ENCODE peak calls at places on chromosomes 3 and 15, in ten cellular contexts. One of them, this sample, is unnamed.

GRCh38 chr3:2303567-2303966 is 204.9 kb downstream of the CNTN4 start:
- DNase-seq in suprapubic skin: no peak
- DNase-seq in sigmoid colon: no peak
- DNase-seq in GM12891: peak; percentile 1
- DNase-seq in esophagus muscularis mucosa: no peak
- DNase-seq in K562: peak; percentile 10
- DNase-seq in GM12892: no peak
- DNase-seq in GM23338: peak; percentile 70
- DNase-seq in breast epithelium: no peak
- DNase-seq in transverse colon: no peak
- DNase-seq in this sample: no peak

GRCh38 chr3:154334973-154335420 is 10.7 kb upstream of the DHX36 start:
- DNase-seq in K562: peak; percentile 32
- DNase-seq in breast epithelium: no peak
- DNase-seq in transverse colon: no peak
- DNase-seq in GM12892: no peak
- DNase-seq in GM12891: no peak
- DNase-seq in esophagus muscularis mucosa: no peak
- DNase-seq in suprapubic skin: no peak
- DNase-seq in GM23338: peak; percentile 69
- DNase-seq in sigmoid colon: no peak
- DNase-seq in this sample: no peak

GRCh38 chr15:63072809-63073277 is 30.3 kb downstream of the TPM1 start:
- DNase-seq in sigmoid colon: no peak
- DNase-seq in suprapubic skin: no peak
- DNase-seq in GM23338: no peak
- DNase-seq in K562: no peak
- DNase-seq in GM12892: no peak
- DNase-seq in esophagus muscularis mucosa: no peak
- DNase-seq in GM12891: no peak
- DNase-seq in breast epithelium: no peak
- DNase-seq in transverse colon: no peak
- DNase-seq in this sample: no peak

GRCh38 chr15:83671603-83672002 is 17.7 kb downstream of the ADAMTSL3 start:
- DNase-seq in sigmoid colon: no peak
- DNase-seq in K562: no peak
- DNase-seq in GM12892: no peak
- DNase-seq in suprapubic skin: no peak
- DNase-seq in GM12891: no peak
- DNase-seq in esophagus muscularis mucosa: no peak
- DNase-seq in breast epithelium: no peak
- DNase-seq in GM23338: no peak
- DNase-seq in transverse colon: no peak
- DNase-seq in this sample: no peak

GRCh38 chr15:101568304-101568703 is 78.8 kb upstream of the PCSK6 start:
- DNase-seq in transverse colon: no peak
- DNase-seq in GM12891: no peak
- DNase-seq in esophagus muscularis mucosa: no peak
- DNase-seq in breast epithelium: no peak
- DNase-seq in GM23338: no peak
- DNase-seq in sigmoid colon: no peak
- DNase-seq in K562: no peak
- DNase-seq in GM12892: no peak
- DNase-seq in suprapubic skin: no peak
- DNase-seq in this sample: no peak

GRCh38 chr15:92810418-92811138 is 89.5 kb upstream of the CHD2 start:
- DNase-seq in esophagus muscularis mucosa: no peak
- DNase-seq in GM12891: no peak
- DNase-seq in sigmoid colon: peak; percentile 84
- DNase-seq in suprapubic skin: peak; percentile 77
- DNase-seq in GM23338: peak; percentile 63
- DNase-seq in K562: peak; percentile 87
- DNase-seq in transverse colon: peak; percentile 76
- DNase-seq in GM12892: no peak
- DNase-seq in breast epithelium: peak; percentile 69
- DNase-seq in this sample: no peak

GRCh38 chr3:77259701-77260100 is 219.8 kb downstream of the ROBO2 start:
- DNase-seq in transverse colon: peak; percentile 21
- DNase-seq in esophagus muscularis mucosa: no peak
- DNase-seq in suprapubic skin: no peak
- DNase-seq in GM12891: no peak
- DNase-seq in GM12892: no peak
- DNase-seq in K562: no peak
- DNase-seq in breast epithelium: no peak
- DNase-seq in sigmoid colon: no peak
- DNase-seq in GM23338: no peak
- DNase-seq in this sample: no peak

GRCh38 chr3:134355416-134355815 is 18.8 kb downstream of the AMOTL2 start:
- DNase-seq in GM12892: no peak
- DNase-seq in breast epithelium: no peak
- DNase-seq in transverse colon: no peak
- DNase-seq in K562: no peak
- DNase-seq in GM23338: no peak
- DNase-seq in sigmoid colon: peak; percentile 15
- DNase-seq in suprapubic skin: no peak
- DNase-seq in GM12891: no peak
- DNase-seq in esophagus muscularis mucosa: no peak
- DNase-seq in this sample: no peak

GRCh38 chr3:63662500-63662899 is 10.0 kb downstream of the SNTN start:
- DNase-seq in suprapubic skin: no peak
- DNase-seq in GM12891: no peak
- DNase-seq in K562: peak; percentile 2
- DNase-seq in esophagus muscularis mucosa: no peak
- DNase-seq in transverse colon: peak; percentile 9
- DNase-seq in sigmoid colon: no peak
- DNase-seq in GM12892: no peak
- DNase-seq in breast epithelium: no peak
- DNase-seq in GM23338: peak; percentile 66
- DNase-seq in this sample: no peak

GRCh38 chr15:68991723-68992122 is 22.8 kb upstream of the NOX5 start:
- DNase-seq in suprapubic skin: no peak
- DNase-seq in GM12892: no peak
- DNase-seq in GM23338: no peak
- DNase-seq in K562: peak; percentile 95
- DNase-seq in breast epithelium: no peak
- DNase-seq in GM12891: no peak
- DNase-seq in esophagus muscularis mucosa: peak; percentile 82
- DNase-seq in transverse colon: no peak
- DNase-seq in sigmoid colon: no peak
- DNase-seq in this sample: no peak

GRCh38 chr15:90035835-90036220 is 34.7 kb downstream of the ZNF710 start:
- DNase-seq in breast epithelium: no peak
- DNase-seq in GM12891: no peak
- DNase-seq in esophagus muscularis mucosa: no peak
- DNase-seq in GM23338: no peak
- DNase-seq in sigmoid colon: peak; percentile 67
- DNase-seq in K562: no peak
- DNase-seq in transverse colon: peak; percentile 19
- DNase-seq in suprapubic skin: peak; percentile 63
- DNase-seq in GM12892: no peak
- DNase-seq in this sample: no peak

GRCh38 chr3:2783261-2783660 is 326.9 kb downstream of the IL5RA start:
- DNase-seq in GM23338: peak; percentile 9
- DNase-seq in K562: no peak
- DNase-seq in breast epithelium: no peak
- DNase-seq in esophagus muscularis mucosa: no peak
- DNase-seq in GM12892: no peak
- DNase-seq in sigmoid colon: no peak
- DNase-seq in suprapubic skin: no peak
- DNase-seq in GM12891: no peak
- DNase-seq in transverse colon: no peak
- DNase-seq in this sample: no peak

GRCh38 chr3:27666708-27667107 is 55.4 kb downstream of the EOMES start:
- DNase-seq in breast epithelium: no peak
- DNase-seq in K562: peak; percentile 6
- DNase-seq in transverse colon: peak; percentile 49
- DNase-seq in sigmoid colon: peak; percentile 82
- DNase-seq in suprapubic skin: peak; percentile 84
- DNase-seq in esophagus muscularis mucosa: no peak
- DNase-seq in GM23338: peak; percentile 93
- DNase-seq in GM12891: no peak
- DNase-seq in GM12892: no peak
- DNase-seq in this sample: no peak

GRCh38 chr3:124545891-124546290 is 184.4 kb upstream of the UMPS start:
- DNase-seq in GM12892: no peak
- DNase-seq in esophagus muscularis mucosa: no peak
- DNase-seq in breast epithelium: no peak
- DNase-seq in GM12891: no peak
- DNase-seq in GM23338: no peak
- DNase-seq in suprapubic skin: no peak
- DNase-seq in sigmoid colon: no peak
- DNase-seq in K562: no peak
- DNase-seq in transverse colon: no peak
- DNase-seq in this sample: no peak

DNA sequence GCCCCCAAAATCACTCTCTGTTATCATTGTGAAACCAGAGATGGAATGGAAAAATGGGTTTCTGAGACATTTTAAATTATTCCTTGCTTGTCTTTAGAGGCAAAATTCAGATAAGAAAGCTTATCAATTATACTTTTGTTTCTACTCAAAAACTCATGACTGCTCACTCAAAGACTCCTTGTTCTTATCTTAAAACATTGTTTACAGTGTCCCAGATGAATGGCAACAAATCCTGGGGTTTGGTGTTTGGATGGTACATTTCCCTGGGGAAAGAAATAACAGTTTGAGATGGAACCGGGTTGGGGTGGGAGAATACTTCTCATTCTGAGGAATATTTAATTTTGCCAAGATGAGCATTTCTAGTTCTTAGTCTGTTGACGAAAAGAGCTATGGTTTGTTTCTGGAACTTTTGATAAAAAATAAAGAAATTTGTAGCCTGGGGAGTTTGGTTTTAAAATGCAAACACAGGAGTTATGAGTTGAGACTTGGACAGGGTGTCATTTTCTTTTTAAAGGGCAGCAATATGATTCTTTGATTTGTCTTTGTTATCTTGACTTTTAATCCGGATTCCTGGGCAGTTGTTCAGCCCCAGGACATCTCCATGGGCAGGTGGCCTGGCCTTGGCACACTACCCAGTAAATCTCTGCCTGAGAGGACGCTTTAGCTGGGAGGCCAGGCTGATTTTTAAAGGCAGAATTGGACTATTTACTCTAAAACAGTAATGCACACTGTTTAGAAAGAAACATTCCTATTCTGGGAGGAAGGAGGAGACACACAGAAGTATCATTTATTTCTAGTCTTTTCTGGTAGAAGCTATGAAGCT is 32.4 kb downstream of the BTD start:
- DNase-seq in K562: no peak
- DNase-seq in transverse colon: no peak
- DNase-seq in GM23338: no peak
- DNase-seq in suprapubic skin: no peak
- DNase-seq in breast epithelium: no peak
- DNase-seq in sigmoid colon: no peak
- DNase-seq in GM12891: no peak
- DNase-seq in esophagus muscularis mucosa: no peak
- DNase-seq in GM12892: no peak
- DNase-seq in this sample: no peak
- TF ChIP-seq POLR2AphosphoS5 in K562: no peak
- TF ChIP-seq POLR2AphosphoS5 in transverse colon: no peak
- TF ChIP-seq POLR2AphosphoS5 in GM23338: no peak
- TF ChIP-seq POLR2AphosphoS5 in suprapubic skin: no peak
- TF ChIP-seq POLR2AphosphoS5 in breast epithelium: no peak
- TF ChIP-seq POLR2AphosphoS5 in sigmoid colon: no peak
- TF ChIP-seq POLR2AphosphoS5 in GM12891: no peak
- TF ChIP-seq POLR2AphosphoS5 in esophagus muscularis mucosa: no peak
- TF ChIP-seq POLR2AphosphoS5 in GM12892: no peak
- TF ChIP-seq POLR2AphosphoS5 in this sample: no peak

GRCh38 chr15:100348578-100348977 is 6.8 kb upstream of the ADAMTS17 start:
- DNase-seq in esophagus muscularis mucosa: peak; percentile 68
- DNase-seq in suprapubic skin: no peak
- DNase-seq in breast epithelium: no peak
- DNase-seq in sigmoid colon: no peak
- DNase-seq in transverse colon: no peak
- DNase-seq in GM12891: no peak
- DNase-seq in GM23338: peak; percentile 52
- DNase-seq in K562: no peak
- DNase-seq in GM12892: no peak
- DNase-seq in this sample: no peak

GRCh38 chr15:100349321-100349695 is 7.5 kb upstream of the ADAMTS17 start:
- DNase-seq in K562: no peak
- DNase-seq in GM23338: peak; percentile 32
- DNase-seq in breast epithelium: no peak
- DNase-seq in GM12892: no peak
- DNase-seq in suprapubic skin: no peak
- DNase-seq in esophagus muscularis mucosa: peak; percentile 55
- DNase-seq in GM12891: no peak
- DNase-seq in transverse colon: no peak
- DNase-seq in sigmoid colon: no peak
- DNase-seq in this sample: no peak

GRCh38 chr15:100350434-100351226 is 8.9 kb upstream of the ADAMTS17 start:
- DNase-seq in K562: no peak
- DNase-seq in breast epithelium: no peak
- DNase-seq in suprapubic skin: no peak
- DNase-seq in GM23338: no peak
- DNase-seq in sigmoid colon: no peak
- DNase-seq in esophagus muscularis mucosa: no peak
- DNase-seq in transverse colon: peak; percentile 51
- DNase-seq in GM12891: no peak
- DNase-seq in GM12892: no peak
- DNase-seq in this sample: no peak

GRCh38 chr15:100346866-100347512 is 5.2 kb upstream of the ADAMTS17 start:
- DNase-seq in transverse colon: no peak
- DNase-seq in GM12891: no peak
- DNase-seq in esophagus muscularis mucosa: peak; percentile 83
- DNase-seq in GM23338: no peak
- DNase-seq in sigmoid colon: no peak
- DNase-seq in GM12892: no peak
- DNase-seq in suprapubic skin: no peak
- DNase-seq in breast epithelium: no peak
- DNase-seq in K562: no peak
- DNase-seq in this sample: no peak

GRCh38 chr15:100349696-100350433 is 8.1 kb upstream of the ADAMTS17 start:
- DNase-seq in K562: peak; percentile 84
- DNase-seq in GM12891: peak; percentile 68
- DNase-seq in suprapubic skin: peak; percentile 96
- DNase-seq in breast epithelium: peak; percentile 93
- DNase-seq in transverse colon: peak; percentile 95
- DNase-seq in GM23338: peak; percentile 92
- DNase-seq in esophagus muscularis mucosa: peak; percentile 98
- DNase-seq in sigmoid colon: peak; percentile 98
- DNase-seq in GM12892: peak; percentile 63
- DNase-seq in this sample: peak; percentile 70
- TF ChIP-seq POLR2AphosphoS5 in K562: no peak
- TF ChIP-seq POLR2AphosphoS5 in GM12891: no peak
- TF ChIP-seq POLR2AphosphoS5 in suprapubic skin: peak; percentile 29
- TF ChIP-seq POLR2AphosphoS5 in breast epithelium: peak; percentile 46
- TF ChIP-seq POLR2AphosphoS5 in transverse colon: peak; percentile 25
- TF ChIP-seq POLR2AphosphoS5 in GM23338: no peak
- TF ChIP-seq POLR2AphosphoS5 in esophagus muscularis mucosa: peak; percentile 82
- TF ChIP-seq POLR2AphosphoS5 in sigmoid colon: peak; percentile 47
- TF ChIP-seq POLR2AphosphoS5 in GM12892: no peak
- TF ChIP-seq POLR2AphosphoS5 in this sample: no peak

GRCh38 chr3:101862453-101863165 is 13.3 kb downstream of the NFKBIZ start:
- DNase-seq in GM23338: no peak
- DNase-seq in GM12892: no peak
- DNase-seq in GM12891: no peak
- DNase-seq in transverse colon: no peak
- DNase-seq in breast epithelium: no peak
- DNase-seq in esophagus muscularis mucosa: no peak
- DNase-seq in K562: no peak
- DNase-seq in sigmoid colon: no peak
- DNase-seq in suprapubic skin: no peak
- DNase-seq in this sample: no peak
- TF ChIP-seq POLR2AphosphoS5 in GM23338: no peak
- TF ChIP-seq POLR2AphosphoS5 in GM12892: no peak
- TF ChIP-seq POLR2AphosphoS5 in GM12891: no peak
- TF ChIP-seq POLR2AphosphoS5 in transverse colon: no peak
- TF ChIP-seq POLR2AphosphoS5 in breast epithelium: no peak
- TF ChIP-seq POLR2AphosphoS5 in esophagus muscularis mucosa: no peak
- TF ChIP-seq POLR2AphosphoS5 in K562: no peak
- TF ChIP-seq POLR2AphosphoS5 in sigmoid colon: no peak
- TF ChIP-seq POLR2AphosphoS5 in suprapubic skin: no peak
- TF ChIP-seq POLR2AphosphoS5 in this sample: no peak

GRCh38 chr3:48639944-48640606 is 4.8 kb upstream of the SLC26A6 start:
- DNase-seq in K562: no peak
- DNase-seq in GM23338: no peak
- DNase-seq in esophagus muscularis mucosa: no peak
- DNase-seq in GM12892: no peak
- DNase-seq in GM12891: no peak
- DNase-seq in breast epithelium: no peak
- DNase-seq in suprapubic skin: no peak
- DNase-seq in transverse colon: no peak
- DNase-seq in sigmoid colon: no peak
- DNase-seq in this sample: no peak
- TF ChIP-seq POLR2AphosphoS5 in K562: no peak
- TF ChIP-seq POLR2AphosphoS5 in GM23338: no peak
- TF ChIP-seq POLR2AphosphoS5 in esophagus muscularis mucosa: no peak
- TF ChIP-seq POLR2AphosphoS5 in GM12892: no peak
- TF ChIP-seq POLR2AphosphoS5 in GM12891: no peak
- TF ChIP-seq POLR2AphosphoS5 in breast epithelium: no peak
- TF ChIP-seq POLR2AphosphoS5 in suprapubic skin: no peak
- TF ChIP-seq POLR2AphosphoS5 in transverse colon: no peak
- TF ChIP-seq POLR2AphosphoS5 in sigmoid colon: no peak
- TF ChIP-seq POLR2AphosphoS5 in this sample: no peak